ENCODE peak calls at places on chromosomes 1 and 21, in eight cellular contexts. Z is GM23248; G is non-pigmented ciliary epithelial cell; L is left ventricle myocardium inferior; D is stimulated activated CD4-positive, alpha-beta T cell treated with anti-CD3 and anti-CD28 coated beads, Interleukin-2, amount 100 ng/mL, for 48 hours; B is bronchial epithelial cell; K is sciatic nerve; U is cardiac muscle cell. M is an unnamed sample.
A peak's percentile ranks its signal among the peaks of the same experiment; 100 is the strongest.

GRCh38 chr1:228198977-228199590 is 8.8 kb upstream of the OBSCN start:
- DNase-seq in Z (peak; percentile 41), G (no peak), L (no peak), D (no peak), B (peak; percentile 22), K (no peak), U (no peak), M (no peak)

GRCh38 chr1:232620356-232620841 is 9.5 kb downstream of the SIPA1L2 start:
- DNase-seq in Z (peak; percentile 42), G (no peak), L (peak; percentile 46), D (no peak), B (peak; percentile 69), K (no peak), U (peak; percentile 90), M (peak; percentile 51)

GRCh38 chr1:103220503-103221095 is 112.3 kb upstream of the COL11A1 start:
- DNase-seq in Z (peak; percentile 58), G (no peak), L (no peak), D (no peak), B (no peak), K (no peak), U (no peak), M (peak; percentile 96)

GRCh38 chr1:160726114-160726497 is 12.9 kb upstream of the SLAMF7 start:
- DNase-seq in Z (peak; percentile 20), G (no peak), L (no peak), D (no peak), B (peak; percentile 43), K (no peak), U (no peak), M (no peak)

GRCh38 chr1:226678701-226679100 is 60.4 kb downstream of the ITPKB start:
- DNase-seq in Z (no peak), G (no peak), L (no peak), D (no peak), B (no peak), K (no peak), U (no peak), M (no peak)

GRCh38 chr1:192311281-192311680 is 5.5 kb upstream of the RGS21 start:
- DNase-seq in Z (peak; percentile 5), G (peak; percentile 32), L (no peak), D (no peak), B (peak; percentile 38), K (no peak), U (peak; percentile 9), M (peak; percentile 54)

GRCh38 chr21:21137986-21138385 is 139.8 kb downstream of the NCAM2 start:
- DNase-seq in Z (no peak), G (peak; percentile 84), L (no peak), D (no peak), B (no peak), K (no peak), U (no peak), M (peak; percentile 32)

GRCh38 chr1:88180449-88181108 is 503.5 kb upstream of the PKN2 start:
- DNase-seq in Z (peak; percentile 78), G (peak; percentile 34), L (peak; percentile 39), D (peak; percentile 37), B (peak; percentile 67), K (peak; percentile 81), U (peak; percentile 82), M (peak; percentile 55)

GRCh38 chr1:212291505-212292134 is 6.4 kb downstream of the PPP2R5A start:
- DNase-seq in Z (peak; percentile 60), G (no peak), L (no peak), D (no peak), B (peak; percentile 72), K (no peak), U (peak; percentile 67), M (no peak)

GRCh38 chr21:33608559-33608958 is 20.1 kb upstream of the DONSON start:
- DNase-seq in Z (peak; percentile 60), G (peak; percentile 18), L (no peak), D (no peak), B (no peak), K (no peak), U (no peak), M (no peak)

GRCh38 chr1:234955107-234955731 is 173.4 kb downstream of the TOMM20 start:
- DNase-seq in Z (no peak), G (no peak), L (peak; percentile 81), D (no peak), B (no peak), K (peak; percentile 82), U (no peak), M (no peak)

GRCh38 chr1:210757677-210758076 is 376.3 kb downstream of the KCNH1 start:
- DNase-seq in Z (no peak), G (no peak), L (no peak), D (no peak), B (no peak), K (no peak), U (no peak), M (no peak)

GRCh38 chr1:4655674-4656532 is 1.5 kb downstream of the AJAP1 start:
- DNase-seq in Z (peak; percentile 56), G (no peak), L (peak; percentile 41), D (no peak), B (peak; percentile 30), K (peak; percentile 75), U (peak; percentile 61), M (no peak)

GRCh38 chr1:43448955-43449707 is 4.6 kb downstream of the HYI start:
- DNase-seq in Z (no peak), G (no peak), L (no peak), D (no peak), B (no peak), K (peak; percentile 48), U (no peak), M (no peak)

GRCh38 chr1:1162597-1163537 is 10.8 kb upstream of the TTLL10 start:
- DNase-seq in Z (no peak), G (no peak), L (no peak), D (no peak), B (peak; percentile 57), K (no peak), U (no peak), M (no peak)

GRCh38 chr1:171883844-171884243 is 42.5 kb downstream of the DNM3 start:
- DNase-seq in Z (no peak), G (no peak), L (no peak), D (no peak), B (no peak), K (no peak), U (no peak), M (no peak)

GRCh38 chr1:194076646-194077045 is 890.2 kb upstream of the B3GALT2 start:
- DNase-seq in Z (no peak), G (peak; percentile 14), L (no peak), D (no peak), B (no peak), K (no peak), U (no peak), M (peak; percentile 60)

GRCh38 chr21:26087223-26087918 is 83.2 kb downstream of the APP start:
- DNase-seq in Z (no peak), G (no peak), L (no peak), D (no peak), B (no peak), K (no peak), U (no peak), M (no peak)

GRCh38 chr1:170027760-170028159 is 46.7 kb downstream of the KIFAP3 start:
- DNase-seq in Z (peak; percentile 44), G (no peak), L (no peak), D (no peak), B (no peak), K (no peak), U (no peak), M (no peak)

GRCh38 chr1:10161121-10161520 is 49.2 kb upstream of the KIF1B start:
- DNase-seq in Z (no peak), G (no peak), L (no peak), D (no peak), B (no peak), K (no peak), U (no peak), M (no peak)

GRCh38 chr21:43193651-43194302 is 25.0 kb downstream of the CRYAA start:
- DNase-seq in Z (peak; percentile 89), G (peak; percentile 49), L (peak; percentile 62), D (no peak), B (peak; percentile 91), K (peak; percentile 62), U (no peak), M (peak; percentile 39)

GRCh38 chr1:162213281-162213909 is 143.9 kb downstream of the NOS1AP start:
- DNase-seq in Z (peak; percentile 49), G (no peak), L (peak; percentile 42), D (no peak), B (no peak), K (peak; percentile 76), U (peak; percentile 52), M (peak; percentile 72)

GRCh38 chr1:6889875-6890480 is 104.7 kb downstream of the CAMTA1 start:
- DNase-seq in Z (peak; percentile 82), G (peak; percentile 32), L (no peak), D (peak; percentile 20), B (peak; percentile 55), K (peak; percentile 70), U (peak; percentile 74), M (peak; percentile 43)

GRCh38 chr1:37174876-37175275 is 140.6 kb upstream of the GRIK3 start:
- DNase-seq in Z (no peak), G (no peak), L (no peak), D (no peak), B (no peak), K (no peak), U (no peak), M (no peak)

GRCh38 chr1:83996621-83997020 is 2.3 kb downstream of the TTLL7 start:
- DNase-seq in Z (peak; percentile 55), G (no peak), L (no peak), D (no peak), B (peak; percentile 10), K (no peak), U (no peak), M (peak; percentile 22)

GRCh38 chr1:2088434-2088833 is 38.2 kb downstream of the PRKCZ start:
- DNase-seq in Z (peak; percentile 92), G (peak; percentile 45), L (no peak), D (no peak), B (no peak), K (no peak), U (no peak), M (no peak)

GRCh38 chr21:15249285-15249993 is 184.6 kb upstream of the NRIP1 start:
- DNase-seq in Z (no peak), G (no peak), L (no peak), D (no peak), B (no peak), K (no peak), U (no peak), M (no peak)

GRCh38 chr1:116712510-116712909 is 41.7 kb upstream of the CD2 start:
- DNase-seq in Z (no peak), G (no peak), L (no peak), D (no peak), B (no peak), K (no peak), U (no peak), M (no peak)

GRCh38 chr1:206676499-206676898 is 8.2 kb upstream of the MAPKAPK2 start:
- DNase-seq in Z (no peak), G (no peak), L (no peak), D (no peak), B (no peak), K (no peak), U (no peak), M (no peak)

GRCh38 chr1:174157157-174157806 is 2.0 kb upstream of the RABGAP1L start:
- DNase-seq in Z (no peak), G (no peak), L (no peak), D (peak; percentile 24), B (peak; percentile 86), K (no peak), U (no peak), M (peak; percentile 16)